ENCODE peak calls at places on chromosomes 1 and 21, in five cellular contexts. One of them, this sample, is unnamed.

GRCh38 chr1:24920155-24920925 is 9.7 kb downstream of the RUNX3 start:
- DNase-seq in GM23248: peak; percentile 98
- DNase-seq in head of caudate nucleus: no peak
- DNase-seq in stimulated activated CD4-positive, alpha-beta T cell treated with anti-CD3 and anti-CD28 coated beads, Interleukin-12 subunit alpha, Interleukin-12 subunit beta, amount 100 ng/mL, for 4 hours: peak; percentile 49
- DNase-seq in SK-N-DZ: no peak
- DNase-seq in this sample: no peak

GRCh38 chr1:86194491-86195034 is 38.0 kb upstream of the COL24A1 start:
- DNase-seq in GM23248: no peak
- DNase-seq in head of caudate nucleus: no peak
- DNase-seq in stimulated activated CD4-positive, alpha-beta T cell treated with anti-CD3 and anti-CD28 coated beads, Interleukin-12 subunit alpha, Interleukin-12 subunit beta, amount 100 ng/mL, for 4 hours: no peak
- DNase-seq in SK-N-DZ: no peak
- DNase-seq in this sample: no peak

GRCh38 chr21:31630062-31630711 is 29.3 kb upstream of the SOD1 start:
- DNase-seq in GM23248: peak; percentile 30
- DNase-seq in head of caudate nucleus: no peak
- DNase-seq in stimulated activated CD4-positive, alpha-beta T cell treated with anti-CD3 and anti-CD28 coated beads, Interleukin-12 subunit alpha, Interleukin-12 subunit beta, amount 100 ng/mL, for 4 hours: no peak
- DNase-seq in SK-N-DZ: no peak
- DNase-seq in this sample: no peak

GRCh38 chr1:86436041-86436440 is 12.1 kb downstream of the CLCA2 start:
- DNase-seq in GM23248: no peak
- DNase-seq in head of caudate nucleus: no peak
- DNase-seq in stimulated activated CD4-positive, alpha-beta T cell treated with anti-CD3 and anti-CD28 coated beads, Interleukin-12 subunit alpha, Interleukin-12 subunit beta, amount 100 ng/mL, for 4 hours: no peak
- DNase-seq in SK-N-DZ: no peak
- DNase-seq in this sample: no peak

GRCh38 chr1:224182057-224182865 is 779 bp upstream of the DEGS1 start:
- DNase-seq in GM23248: no peak
- DNase-seq in head of caudate nucleus: no peak
- DNase-seq in stimulated activated CD4-positive, alpha-beta T cell treated with anti-CD3 and anti-CD28 coated beads, Interleukin-12 subunit alpha, Interleukin-12 subunit beta, amount 100 ng/mL, for 4 hours: peak; percentile 34
- DNase-seq in SK-N-DZ: no peak
- DNase-seq in this sample: no peak

GRCh38 chr1:110210604-110211502 is 739 bp downstream of the KCNC4 start:
- DNase-seq in GM23248: peak; percentile 74
- DNase-seq in head of caudate nucleus: peak; percentile 45
- DNase-seq in stimulated activated CD4-positive, alpha-beta T cell treated with anti-CD3 and anti-CD28 coated beads, Interleukin-12 subunit alpha, Interleukin-12 subunit beta, amount 100 ng/mL, for 4 hours: peak; percentile 45
- DNase-seq in SK-N-DZ: no peak
- DNase-seq in this sample: peak; percentile 57

GRCh38 chr1:43949663-43950062 is 2.9 kb downstream of the IPO13 start:
- DNase-seq in GM23248: no peak
- DNase-seq in head of caudate nucleus: no peak
- DNase-seq in stimulated activated CD4-positive, alpha-beta T cell treated with anti-CD3 and anti-CD28 coated beads, Interleukin-12 subunit alpha, Interleukin-12 subunit beta, amount 100 ng/mL, for 4 hours: no peak
- DNase-seq in SK-N-DZ: no peak
- DNase-seq in this sample: no peak

GRCh38 chr1:198531891-198532290 is 8.6 kb downstream of the ATP6V1G3 start:
- DNase-seq in GM23248: no peak
- DNase-seq in head of caudate nucleus: no peak
- DNase-seq in stimulated activated CD4-positive, alpha-beta T cell treated with anti-CD3 and anti-CD28 coated beads, Interleukin-12 subunit alpha, Interleukin-12 subunit beta, amount 100 ng/mL, for 4 hours: no peak
- DNase-seq in SK-N-DZ: no peak
- DNase-seq in this sample: no peak